ENCODE peak calls at places on chromosome 13, in seven cellular contexts. R, T, J, G, Y, Z and M are unnamed samples.

GRCh38 chr13:77383097-77383496 is 56.2 kb upstream of the MYCBP2 start:
- DNase-seq in R (no peak), T (no peak), J (no peak), G (no peak), Y (no peak), Z (no peak), M (no peak)

GRCh38 chr13:37534181-37534580 is 64.4 kb downstream of the POSTN start:
- DNase-seq in R (no peak), T (no peak), J (no peak), G (peak; percentile 92), Y (no peak), Z (no peak), M (no peak)

GRCh38 chr13:64810701-64811258 is 2419.4 kb downstream of the PCDH9 start:
- DNase-seq in R (no peak), T (no peak), J (no peak), G (peak; percentile 30), Y (no peak), Z (no peak), M (no peak)

GRCh38 chr13:52104624-52105023 is 24.2 kb downstream of the NEK5 start:
- DNase-seq in R (no peak), T (no peak), J (no peak), G (no peak), Y (no peak), Z (no peak), M (no peak)

GRCh38 chr13:51919531-51919930 is 57.8 kb downstream of the CCDC70 start:
- DNase-seq in R (no peak), T (no peak), J (no peak), G (no peak), Y (no peak), Z (no peak), M (no peak)

GRCh38 chr13:21971662-21972635 is 301.1 kb downstream of the FGF9 start:
- DNase-seq in R (no peak), T (no peak), J (peak; percentile 74), G (no peak), Y (no peak), Z (no peak), M (no peak)

GRCh38 chr13:112067121-112067741 is at the start of gene SOX1:
- DNase-seq in R (no peak), T (no peak), J (peak; percentile 37), G (peak; percentile 19), Y (no peak), Z (no peak), M (no peak)

GRCh38 chr13:21336609-21337008 is 122.5 kb downstream of the ZDHHC20 start:
- DNase-seq in R (no peak), T (no peak), J (no peak), G (no peak), Y (no peak), Z (no peak), M (no peak)

GRCh38 chr13:81872581-81872980 is 1531.7 kb upstream of the SPRY2 start:
- DNase-seq in R (no peak), T (peak; percentile 8), J (no peak), G (no peak), Y (no peak), Z (no peak), M (peak; percentile 50)

GRCh38 chr13:25973085-25973484 is 78.7 kb downstream of the SHISA2 start:
- DNase-seq in R (no peak), T (no peak), J (no peak), G (no peak), Y (no peak), Z (no peak), M (no peak)

GRCh38 chr13:27339299-27339698 is 68.7 kb downstream of the RASL11A start:
- DNase-seq in R (peak; percentile 33), T (no peak), J (peak; percentile 60), G (peak; percentile 20), Y (no peak), Z (no peak), M (peak; percentile 60)

GRCh38 chr13:25872871-25873607 is 178.8 kb downstream of the SHISA2 start:
- DNase-seq in R (no peak), T (no peak), J (no peak), G (peak; percentile 36), Y (no peak), Z (no peak), M (no peak)

GRCh38 chr13:30797847-30798246 is 62.5 kb downstream of the ALOX5AP start:
- DNase-seq in R (no peak), T (no peak), J (no peak), G (no peak), Y (no peak), Z (no peak), M (no peak)
- H3K4me1 ChIP-seq in R (peaks cover 13% of the 10 kb centered on the region), T (peaks cover 15% of the 10 kb centered on the region), J (peaks cover 3% of the 10 kb centered on the region), G (peaks cover 11% of the 10 kb centered on the region), Y (peaks cover 37% of the 10 kb centered on the region), Z (peaks cover 23% of the 10 kb centered on the region), M (peaks cover 15% of the 10 kb centered on the region)

GRCh38 chr13:40979232-40979631 is 39.9 kb downstream of the ELF1 start:
- DNase-seq in R (no peak), T (no peak), J (no peak), G (no peak), Y (no peak), Z (no peak), M (no peak)
- H3K4me1 ChIP-seq in R (peaks cover 80% of the 10 kb centered on the region), T (no peaks in the 10 kb centered on the region), J (peaks cover 11% of the 10 kb centered on the region), G (peaks cover 2% of the 10 kb centered on the region), Y (peaks cover 29% of the 10 kb centered on the region), Z (peaks cover 31% of the 10 kb centered on the region), M (no peaks in the 10 kb centered on the region)

GRCh38 chr13:23631676-23632622 is 61.7 kb downstream of the TNFRSF19 start:
- DNase-seq in R (no peak), T (no peak), J (no peak), G (no peak), Y (no peak), Z (no peak), M (no peak)
- H3K4me1 ChIP-seq in R (peaks cover 31% of the 10 kb centered on the region), T (peaks cover 16% of the 10 kb centered on the region), J (peaks cover 14% of the 10 kb centered on the region), G (no peaks in the 10 kb centered on the region), Y (no peaks in the 10 kb centered on the region), Z (no peaks in the 10 kb centered on the region), M (no peaks in the 10 kb centered on the region)

GRCh38 chr13:75797256-75797655 is 161.1 kb downstream of the LMO7 start:
- DNase-seq in R (no peak), T (no peak), J (no peak), G (no peak), Y (no peak), Z (no peak), M (no peak)
- H3K4me1 ChIP-seq in R (peaks cover 18% of the 10 kb centered on the region), T (peaks cover 8% of the 10 kb centered on the region), J (no peaks in the 10 kb centered on the region), G (peaks cover 10% of the 10 kb centered on the region), Y (no peaks in the 10 kb centered on the region), Z (no peaks in the 10 kb centered on the region), M (no peaks in the 10 kb centered on the region)

GRCh38 chr13:99422556-99423220 is 78.6 kb upstream of the TM9SF2 start:
- DNase-seq in R (no peak), T (no peak), J (no peak), G (no peak), Y (no peak), Z (no peak), M (no peak)

GRCh38 chr13:99429670-99430069 is 71.6 kb upstream of the TM9SF2 start:
- DNase-seq in R (no peak), T (no peak), J (no peak), G (no peak), Y (no peak), Z (no peak), M (no peak)

GRCh38 chr13:99426426-99426825 is 74.8 kb upstream of the TM9SF2 start:
- DNase-seq in R (no peak), T (no peak), J (no peak), G (no peak), Y (no peak), Z (no peak), M (no peak)

GRCh38 chr13:99421758-99422555 is 79.3 kb upstream of the TM9SF2 start:
- DNase-seq in R (no peak), T (no peak), J (no peak), G (no peak), Y (no peak), Z (no peak), M (no peak)

GRCh38 chr13:99425485-99426341 is 75.6 kb upstream of the TM9SF2 start:
- DNase-seq in R (no peak), T (no peak), J (peak; percentile 63), G (no peak), Y (no peak), Z (no peak), M (no peak)
- H3K4me1 ChIP-seq in R (no peaks in the 10 kb centered on the region), T (no peaks in the 10 kb centered on the region), J (no peaks in the 10 kb centered on the region), G (no peaks in the 10 kb centered on the region), Y (no peaks in the 10 kb centered on the region), Z (peaks cover 22% of the 10 kb centered on the region), M (no peaks in the 10 kb centered on the region)

DNA sequence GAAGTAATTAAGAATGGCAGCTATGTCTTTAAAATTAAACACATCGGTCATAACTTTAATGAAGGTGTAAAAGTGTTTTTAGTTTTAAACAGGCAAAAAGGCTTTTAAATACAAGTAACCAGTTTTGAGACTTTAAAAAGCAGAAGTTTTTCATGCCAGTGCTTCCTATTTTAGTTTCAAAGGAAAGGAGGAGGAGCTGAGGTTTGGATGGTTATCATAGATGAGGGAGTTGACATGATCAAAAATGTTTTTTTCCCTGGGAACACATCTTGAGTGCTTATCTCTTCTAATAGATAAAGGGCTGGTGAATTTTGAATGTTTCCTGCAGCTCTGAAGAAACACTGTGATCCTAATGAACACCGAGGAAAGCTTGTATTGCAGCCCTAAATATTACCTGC is 42.9 kb downstream of the LRCH1 start:
- DNase-seq in R (no peak), T (no peak), J (no peak), G (no peak), Y (no peak), Z (no peak), M (no peak)
- H3K4me1 ChIP-seq in R (peaks cover 36% of the 10 kb centered on the region), T (no peaks in the 10 kb centered on the region), J (peaks cover 14% of the 10 kb centered on the region), G (peaks cover 9% of the 10 kb centered on the region), Y (peaks cover 3% of the 10 kb centered on the region), Z (peaks cover 20% of the 10 kb centered on the region), M (peaks cover 23% of the 10 kb centered on the region)

GRCh38 chr13:113820813-113821651 is 42.8 kb downstream of the GAS6 start:
- DNase-seq in R (no peak), T (no peak), J (peak; percentile 89), G (peak; percentile 99), Y (no peak), Z (no peak), M (peak; percentile 92)
- H3K4me1 ChIP-seq in R (peaks cover 8% of the 10 kb centered on the region), T (peaks cover 21% of the 10 kb centered on the region), J (peaks cover 8% of the 10 kb centered on the region), G (peaks cover 40% of the 10 kb centered on the region), Y (peaks cover 16% of the 10 kb centered on the region), Z (no peaks in the 10 kb centered on the region), M (peaks cover 29% of the 10 kb centered on the region)

GRCh38 chr13:106526748-106527488 is 8.5 kb downstream of the EFNB2 start:
- DNase-seq in R (no peak), T (no peak), J (no peak), G (no peak), Y (no peak), Z (no peak), M (no peak)
- H3K4me1 ChIP-seq in R (no peaks in the 10 kb centered on the region), T (peaks cover 55% of the 10 kb centered on the region), J (peaks cover 4% of the 10 kb centered on the region), G (no peaks in the 10 kb centered on the region), Y (peaks cover 7% of the 10 kb centered on the region), Z (no peaks in the 10 kb centered on the region), M (peaks cover 54% of the 10 kb centered on the region)